ENCODE peak calls at places on chromosomes 4 and X, in seven cellular contexts. H, K, J, V, I, U and L are unnamed samples.

GRCh38 chr4:184536881-184537248 is 62.5 kb upstream of the IRF2 start:
- DNase-seq in H (no peak), J (no peak), V (no peak), I (no peak), U (no peak), K (no peak), L (no peak)

GRCh38 chr4:157045507-157046127 is 30.3 kb upstream of the GLRB start:
- DNase-seq in J (no peak), H (no peak), K (peak; percentile 0), U (peak; percentile 20), I (peak; percentile 78), V (no peak), L (no peak)

GRCh38 chrX:129540725-129541184 is 696 bp downstream of the OCRL start:
- DNase-seq in K (no peak), U (peak; percentile 4), J (no peak), I (no peak), H (no peak), V (no peak), L (no peak)

GRCh38 chr4:3808597-3808996 is 42.4 kb downstream of the ADRA2C start:
- DNase-seq in J (no peak), K (no peak), H (no peak), V (no peak), I (no peak), U (no peak), L (no peak)

GRCh38 chr4:22237155-22237751 is 278.6 kb downstream of the ADGRA3 start:
- DNase-seq in J (no peak), I (no peak), H (no peak), K (peak; percentile 11), V (peak; percentile 76), U (peak; percentile 69), L (no peak)

GRCh38 chrX:19554786-19555185 is 39.5 kb upstream of the MAP3K15 start:
- DNase-seq in K (peak; percentile 17), V (peak; percentile 54), J (no peak), H (no peak), U (no peak), I (peak; percentile 88), L (no peak)

GRCh38 chrX:12240491-12240890 is 102.2 kb downstream of the FRMPD4 start:
- DNase-seq in K (no peak), V (no peak), I (no peak), J (no peak), H (no peak), U (no peak), L (no peak)

GRCh38 chr4:122456228-122457106 is at the start of gene IL2:
- DNase-seq in K (no peak), H (no peak), I (no peak), U (no peak), J (no peak), V (peak; percentile 12), L (no peak)

GRCh38 chr4:128287159-128287870 is at the start of gene PGRMC2:
- DNase-seq in J (peak; percentile 12), H (no peak), U (no peak), I (peak; percentile 28), V (no peak), K (no peak), L (no peak)

GRCh38 chr4:74357965-74358364 is 7.0 kb upstream of the EREG start:
- DNase-seq in V (no peak), I (no peak), U (no peak), J (no peak), H (no peak), K (no peak), L (no peak)

GRCh38 chrX:14963447-14964236 is 90.4 kb downstream of the MOSPD2 start:
- DNase-seq in U (no peak), H (no peak), J (no peak), K (no peak), V (no peak), I (peak; percentile 80), L (no peak)

GRCh38 chrX:40449396-40449795 is 131.4 kb upstream of the ATP6AP2 start:
- DNase-seq in V (no peak), K (no peak), U (no peak), J (no peak), I (no peak), H (no peak), L (no peak)

GRCh38 chr4:138405439-138405838 is 163.3 kb upstream of the SLC7A11 start:
- DNase-seq in I (no peak), K (no peak), H (no peak), V (no peak), U (no peak), J (no peak), L (no peak)

GRCh38 chrX:71652405-71652804 is 14.9 kb upstream of the LOC101059915 start:
- DNase-seq in V (peak; percentile 69), I (peak; percentile 56), H (peak; percentile 26), U (peak; percentile 54), K (peak; percentile 47), J (no peak), L (no peak)

GRCh38 chr4:4838602-4839470 is 20.6 kb upstream of the MSX1 start:
- DNase-seq in V (no peak), H (no peak), K (no peak), J (no peak), I (no peak), U (no peak), L (no peak)

GRCh38 chr4:109169160-109169559 is 133.3 kb downstream of the COL25A1 start:
- DNase-seq in U (no peak), J (no peak), I (no peak), V (no peak), K (no peak), H (no peak), L (no peak)

GRCh38 chrX:153592966-153593688 is 5.8 kb downstream of the CCNQ start:
- DNase-seq in K (no peak), H (no peak), J (no peak), I (no peak), U (no peak), V (no peak), L (no peak)

GRCh38 chr4:128596844-128597243 is 212.7 kb upstream of the JADE1 start:
- DNase-seq in H (no peak), I (no peak), U (no peak), K (no peak), V (no peak), J (no peak), L (no peak)

GRCh38 chrX:68146054-68146453 is 287.2 kb downstream of the OPHN1 start:
- DNase-seq in H (no peak), U (no peak), K (peak; percentile 0), V (no peak), J (no peak), I (peak; percentile 49), L (no peak)

GRCh38 chrX:925652-926061 is 286.8 kb downstream of the CRLF2 start:
- DNase-seq in I (no peak), V (no peak), K (no peak), U (no peak), H (no peak), J (no peak), L (no peak)

GRCh38 chr4:182289809-182290208 is 46.6 kb downstream of the TENM3 start:
- DNase-seq in I (no peak), J (no peak), H (no peak), K (no peak), U (no peak), V (no peak), L (no peak)

GRCh38 chr4:53119685-53120084 is 246.2 kb downstream of the SCFD2 start:
- DNase-seq in J (no peak), K (no peak), H (no peak), U (no peak), I (peak; percentile 72), V (no peak), L (peak; percentile 56)

GRCh38 chrX:103531002-103531401 is 11.7 kb upstream of the RAB40A start:
- DNase-seq in U (no peak), K (no peak), I (peak; percentile 76), H (no peak), V (no peak), J (no peak), L (no peak)

GRCh38 chrX:45428816-45429215 is 228.1 kb upstream of the DIPK2B start:
- DNase-seq in K (no peak), U (no peak), I (peak; percentile 59), V (no peak), H (no peak), J (no peak), L (no peak)

GRCh38 chr4:8260656-8261111 is 8.9 kb upstream of the HTRA3 start:
- DNase-seq in I (peak; percentile 71), U (no peak), K (no peak), H (no peak), J (no peak), V (no peak), L (peak; percentile 59)

GRCh38 chr4:54414545-54414944 is 185.5 kb downstream of the PDGFRA start:
- DNase-seq in H (no peak), V (no peak), K (no peak), U (no peak), J (no peak), I (no peak), L (no peak)

GRCh38 chrX:74523224-74523623 is 91.2 kb downstream of the RLIM start:
- DNase-seq in J (no peak), H (no peak), V (no peak), U (no peak), I (peak; percentile 18), K (no peak), L (no peak)

GRCh38 chr4:41661447-41662076 is 87.0 kb downstream of the PHOX2B start:
- DNase-seq in K (peak; percentile 78), J (no peak), H (no peak), V (peak; percentile 62), U (peak; percentile 72), I (peak; percentile 31), L (peak; percentile 71)

GRCh38 chrX:153635788-153636668 is 11.0 kb upstream of the DUSP9 start:
- DNase-seq in K (peak; percentile 7), U (peak; percentile 55), J (no peak), H (no peak), V (peak; percentile 49), I (peak; percentile 1), L (no peak)

GRCh38 chr4:80705311-80705710 is 325.2 kb upstream of the BMP3 start:
- DNase-seq in K (no peak), J (no peak), V (no peak), I (no peak), U (no peak), H (no peak), L (no peak)

GRCh38 chr4:114100288-114101031 is 121.0 kb upstream of the ARSJ start:
- DNase-seq in I (no peak), V (no peak), H (no peak), K (no peak), U (no peak), J (no peak), L (no peak)

GRCh38 chrX:148649145-148649645 is 148.8 kb downstream of the AFF2 start:
- DNase-seq in U (no peak), H (no peak), J (no peak), I (no peak), K (no peak), V (no peak), L (no peak)

GRCh38 chr4:73573794-73574528 is 46.3 kb downstream of the RASSF6 start:
- DNase-seq in H (no peak), I (peak; percentile 72), K (peak; percentile 86), J (no peak), U (peak; percentile 76), V (peak; percentile 27), L (peak; percentile 48)

GRCh38 chrX:155179343-155179997 is 36.8 kb upstream of the VBP1 start:
- DNase-seq in U (no peak), J (no peak), I (no peak), V (no peak), H (no peak), K (no peak), L (no peak)